ENCODE peak calls at places on chromosome 1, in eight cellular contexts. One of them, this sample, is unnamed.

GRCh38 chr1:226110249-226111108 is 48.0 kb downstream of the H3-3A start:
- DNase-seq in GM12892: peak
- DNase-seq in NCI-H774: peak
- DNase-seq in activated CD4-positive, CD25-positive, alpha-beta regulatory T cell treated with anti-CD3 and anti-CD28 coated beads, Interleukin-2, amount 50 U/mL, for 72 hours: peak
- DNase-seq in NCI-H2029 treated with DMSO at 0.1 percent for 48 hours: no peak
- DNase-seq in activated CD4-positive, alpha-beta T cell treated with anti-CD3 and anti-CD28 coated beads, Interleukin-2, amount 10 ng/mL, durations not matched to agents 7 days and 5 days: peak
- DNase-seq in sciatic nerve: peak
- DNase-seq in H4: peak
- DNase-seq in this sample: peak

GRCh38 chr1:113307771-113308451 is 82.4 kb upstream of the MAGI3 start:
- DNase-seq in sciatic nerve: no peak
- DNase-seq in activated CD4-positive, CD25-positive, alpha-beta regulatory T cell treated with anti-CD3 and anti-CD28 coated beads, Interleukin-2, amount 50 U/mL, for 72 hours: no peak
- DNase-seq in H4: peak
- DNase-seq in GM12892: no peak
- DNase-seq in NCI-H2029 treated with DMSO at 0.1 percent for 48 hours: no peak
- DNase-seq in activated CD4-positive, alpha-beta T cell treated with anti-CD3 and anti-CD28 coated beads, Interleukin-2, amount 10 ng/mL, durations not matched to agents 7 days and 5 days: no peak
- DNase-seq in NCI-H774: no peak
- DNase-seq in this sample: peak

GRCh38 chr1:56456426-56457101 is 122.8 kb downstream of the PLPP3 start:
- DNase-seq in NCI-H2029 treated with DMSO at 0.1 percent for 48 hours: no peak
- DNase-seq in H4: no peak
- DNase-seq in activated CD4-positive, CD25-positive, alpha-beta regulatory T cell treated with anti-CD3 and anti-CD28 coated beads, Interleukin-2, amount 50 U/mL, for 72 hours: no peak
- DNase-seq in activated CD4-positive, alpha-beta T cell treated with anti-CD3 and anti-CD28 coated beads, Interleukin-2, amount 10 ng/mL, durations not matched to agents 7 days and 5 days: no peak
- DNase-seq in GM12892: no peak
- DNase-seq in NCI-H774: no peak
- DNase-seq in sciatic nerve: no peak
- DNase-seq in this sample: peak

GRCh38 chr1:207713529-207713928 is 38.3 kb upstream of the CD46 start:
- DNase-seq in NCI-H774: no peak
- DNase-seq in H4: no peak
- DNase-seq in sciatic nerve: no peak
- DNase-seq in NCI-H2029 treated with DMSO at 0.1 percent for 48 hours: no peak
- DNase-seq in activated CD4-positive, CD25-positive, alpha-beta regulatory T cell treated with anti-CD3 and anti-CD28 coated beads, Interleukin-2, amount 50 U/mL, for 72 hours: no peak
- DNase-seq in GM12892: no peak
- DNase-seq in activated CD4-positive, alpha-beta T cell treated with anti-CD3 and anti-CD28 coated beads, Interleukin-2, amount 10 ng/mL, durations not matched to agents 7 days and 5 days: peak
- DNase-seq in this sample: no peak

GRCh38 chr1:229844675-229845074 is 218.6 kb downstream of the URB2 start:
- DNase-seq in sciatic nerve: no peak
- DNase-seq in H4: no peak
- DNase-seq in activated CD4-positive, alpha-beta T cell treated with anti-CD3 and anti-CD28 coated beads, Interleukin-2, amount 10 ng/mL, durations not matched to agents 7 days and 5 days: no peak
- DNase-seq in NCI-H2029 treated with DMSO at 0.1 percent for 48 hours: peak
- DNase-seq in activated CD4-positive, CD25-positive, alpha-beta regulatory T cell treated with anti-CD3 and anti-CD28 coated beads, Interleukin-2, amount 50 U/mL, for 72 hours: no peak
- DNase-seq in NCI-H774: peak
- DNase-seq in GM12892: no peak
- DNase-seq in this sample: no peak

GRCh38 chr1:208118306-208118705 is 125.9 kb downstream of the PLXNA2 start:
- DNase-seq in H4: no peak
- DNase-seq in sciatic nerve: no peak
- DNase-seq in NCI-H2029 treated with DMSO at 0.1 percent for 48 hours: no peak
- DNase-seq in activated CD4-positive, CD25-positive, alpha-beta regulatory T cell treated with anti-CD3 and anti-CD28 coated beads, Interleukin-2, amount 50 U/mL, for 72 hours: no peak
- DNase-seq in NCI-H774: no peak
- DNase-seq in GM12892: no peak
- DNase-seq in activated CD4-positive, alpha-beta T cell treated with anti-CD3 and anti-CD28 coated beads, Interleukin-2, amount 10 ng/mL, durations not matched to agents 7 days and 5 days: no peak
- DNase-seq in this sample: no peak

GRCh38 chr1:66532798-66533783 is 862 bp upstream of the SGIP1 start:
- DNase-seq in NCI-H774: no peak
- DNase-seq in activated CD4-positive, alpha-beta T cell treated with anti-CD3 and anti-CD28 coated beads, Interleukin-2, amount 10 ng/mL, durations not matched to agents 7 days and 5 days: no peak
- DNase-seq in NCI-H2029 treated with DMSO at 0.1 percent for 48 hours: no peak
- DNase-seq in sciatic nerve: no peak
- DNase-seq in activated CD4-positive, CD25-positive, alpha-beta regulatory T cell treated with anti-CD3 and anti-CD28 coated beads, Interleukin-2, amount 50 U/mL, for 72 hours: no peak
- DNase-seq in GM12892: no peak
- DNase-seq in H4: no peak
- DNase-seq in this sample: peak

GRCh38 chr1:225746361-225747179 is 31.1 kb upstream of the SRP9 start:
- DNase-seq in H4: peak
- DNase-seq in GM12892: no peak
- DNase-seq in NCI-H774: peak
- DNase-seq in sciatic nerve: peak
- DNase-seq in NCI-H2029 treated with DMSO at 0.1 percent for 48 hours: peak
- DNase-seq in activated CD4-positive, CD25-positive, alpha-beta regulatory T cell treated with anti-CD3 and anti-CD28 coated beads, Interleukin-2, amount 50 U/mL, for 72 hours: no peak
- DNase-seq in activated CD4-positive, alpha-beta T cell treated with anti-CD3 and anti-CD28 coated beads, Interleukin-2, amount 10 ng/mL, durations not matched to agents 7 days and 5 days: no peak
- DNase-seq in this sample: peak

GRCh38 chr1:235473808-235474207 is 30.4 kb downstream of the B3GALNT2 start:
- DNase-seq in activated CD4-positive, alpha-beta T cell treated with anti-CD3 and anti-CD28 coated beads, Interleukin-2, amount 10 ng/mL, durations not matched to agents 7 days and 5 days: no peak
- DNase-seq in sciatic nerve: no peak
- DNase-seq in NCI-H774: no peak
- DNase-seq in GM12892: no peak
- DNase-seq in activated CD4-positive, CD25-positive, alpha-beta regulatory T cell treated with anti-CD3 and anti-CD28 coated beads, Interleukin-2, amount 50 U/mL, for 72 hours: no peak
- DNase-seq in H4: no peak
- DNase-seq in NCI-H2029 treated with DMSO at 0.1 percent for 48 hours: no peak
- DNase-seq in this sample: no peak

GRCh38 chr1:88736633-88737248 is 52.7 kb downstream of the PKN2 start:
- DNase-seq in activated CD4-positive, CD25-positive, alpha-beta regulatory T cell treated with anti-CD3 and anti-CD28 coated beads, Interleukin-2, amount 50 U/mL, for 72 hours: no peak
- DNase-seq in sciatic nerve: no peak
- DNase-seq in NCI-H2029 treated with DMSO at 0.1 percent for 48 hours: no peak
- DNase-seq in activated CD4-positive, alpha-beta T cell treated with anti-CD3 and anti-CD28 coated beads, Interleukin-2, amount 10 ng/mL, durations not matched to agents 7 days and 5 days: peak
- DNase-seq in NCI-H774: no peak
- DNase-seq in H4: peak
- DNase-seq in GM12892: no peak
- DNase-seq in this sample: peak

GRCh38 chr1:151399890-151400235 is 490 bp downstream of the PSMB4 start:
- DNase-seq in NCI-H774: no peak
- DNase-seq in GM12892: no peak
- DNase-seq in activated CD4-positive, alpha-beta T cell treated with anti-CD3 and anti-CD28 coated beads, Interleukin-2, amount 10 ng/mL, durations not matched to agents 7 days and 5 days: peak
- DNase-seq in sciatic nerve: no peak
- DNase-seq in NCI-H2029 treated with DMSO at 0.1 percent for 48 hours: no peak
- DNase-seq in H4: no peak
- DNase-seq in activated CD4-positive, CD25-positive, alpha-beta regulatory T cell treated with anti-CD3 and anti-CD28 coated beads, Interleukin-2, amount 50 U/mL, for 72 hours: no peak
- DNase-seq in this sample: peak

GRCh38 chr1:7558041-7558461 is 213.0 kb upstream of the VAMP3 start:
- DNase-seq in H4: no peak
- DNase-seq in GM12892: no peak
- DNase-seq in activated CD4-positive, alpha-beta T cell treated with anti-CD3 and anti-CD28 coated beads, Interleukin-2, amount 10 ng/mL, durations not matched to agents 7 days and 5 days: no peak
- DNase-seq in NCI-H2029 treated with DMSO at 0.1 percent for 48 hours: no peak
- DNase-seq in NCI-H774: no peak
- DNase-seq in activated CD4-positive, CD25-positive, alpha-beta regulatory T cell treated with anti-CD3 and anti-CD28 coated beads, Interleukin-2, amount 50 U/mL, for 72 hours: no peak
- DNase-seq in sciatic nerve: no peak
- DNase-seq in this sample: peak

GRCh38 chr1:94396356-94396755 is 21.8 kb upstream of the ABCD3 start:
- DNase-seq in NCI-H774: no peak
- DNase-seq in GM12892: no peak
- DNase-seq in H4: no peak
- DNase-seq in activated CD4-positive, CD25-positive, alpha-beta regulatory T cell treated with anti-CD3 and anti-CD28 coated beads, Interleukin-2, amount 50 U/mL, for 72 hours: no peak
- DNase-seq in NCI-H2029 treated with DMSO at 0.1 percent for 48 hours: no peak
- DNase-seq in sciatic nerve: no peak
- DNase-seq in activated CD4-positive, alpha-beta T cell treated with anti-CD3 and anti-CD28 coated beads, Interleukin-2, amount 10 ng/mL, durations not matched to agents 7 days and 5 days: no peak
- DNase-seq in this sample: peak

GRCh38 chr1:231072054-231072453 is 32.0 kb upstream of the FAM89A start:
- DNase-seq in NCI-H774: no peak
- DNase-seq in activated CD4-positive, alpha-beta T cell treated with anti-CD3 and anti-CD28 coated beads, Interleukin-2, amount 10 ng/mL, durations not matched to agents 7 days and 5 days: no peak
- DNase-seq in sciatic nerve: no peak
- DNase-seq in NCI-H2029 treated with DMSO at 0.1 percent for 48 hours: no peak
- DNase-seq in GM12892: no peak
- DNase-seq in H4: no peak
- DNase-seq in activated CD4-positive, CD25-positive, alpha-beta regulatory T cell treated with anti-CD3 and anti-CD28 coated beads, Interleukin-2, amount 50 U/mL, for 72 hours: no peak
- DNase-seq in this sample: no peak

GRCh38 chr1:110176299-110176956 is 26.1 kb downstream of the SLC6A17 start:
- DNase-seq in activated CD4-positive, alpha-beta T cell treated with anti-CD3 and anti-CD28 coated beads, Interleukin-2, amount 10 ng/mL, durations not matched to agents 7 days and 5 days: no peak
- DNase-seq in activated CD4-positive, CD25-positive, alpha-beta regulatory T cell treated with anti-CD3 and anti-CD28 coated beads, Interleukin-2, amount 50 U/mL, for 72 hours: no peak
- DNase-seq in sciatic nerve: peak
- DNase-seq in NCI-H774: peak
- DNase-seq in NCI-H2029 treated with DMSO at 0.1 percent for 48 hours: peak
- DNase-seq in H4: no peak
- DNase-seq in GM12892: no peak
- DNase-seq in this sample: no peak

GRCh38 chr1:43572084-43572483 is 41.4 kb downstream of the PTPRF start:
- DNase-seq in activated CD4-positive, alpha-beta T cell treated with anti-CD3 and anti-CD28 coated beads, Interleukin-2, amount 10 ng/mL, durations not matched to agents 7 days and 5 days: no peak
- DNase-seq in NCI-H774: no peak
- DNase-seq in activated CD4-positive, CD25-positive, alpha-beta regulatory T cell treated with anti-CD3 and anti-CD28 coated beads, Interleukin-2, amount 50 U/mL, for 72 hours: no peak
- DNase-seq in GM12892: no peak
- DNase-seq in NCI-H2029 treated with DMSO at 0.1 percent for 48 hours: no peak
- DNase-seq in H4: no peak
- DNase-seq in sciatic nerve: no peak
- DNase-seq in this sample: no peak

GRCh38 chr1:46599044-46599970 is 4.8 kb downstream of the MKNK1 start:
- DNase-seq in GM12892: no peak
- DNase-seq in NCI-H774: no peak
- DNase-seq in activated CD4-positive, alpha-beta T cell treated with anti-CD3 and anti-CD28 coated beads, Interleukin-2, amount 10 ng/mL, durations not matched to agents 7 days and 5 days: no peak
- DNase-seq in H4: no peak
- DNase-seq in activated CD4-positive, CD25-positive, alpha-beta regulatory T cell treated with anti-CD3 and anti-CD28 coated beads, Interleukin-2, amount 50 U/mL, for 72 hours: no peak
- DNase-seq in sciatic nerve: no peak
- DNase-seq in NCI-H2029 treated with DMSO at 0.1 percent for 48 hours: no peak
- DNase-seq in this sample: no peak

GRCh38 chr1:99919221-99919620 is 50.6 kb upstream of the SLC35A3 start:
- DNase-seq in NCI-H2029 treated with DMSO at 0.1 percent for 48 hours: no peak
- DNase-seq in H4: no peak
- DNase-seq in activated CD4-positive, alpha-beta T cell treated with anti-CD3 and anti-CD28 coated beads, Interleukin-2, amount 10 ng/mL, durations not matched to agents 7 days and 5 days: no peak
- DNase-seq in NCI-H774: no peak
- DNase-seq in sciatic nerve: no peak
- DNase-seq in activated CD4-positive, CD25-positive, alpha-beta regulatory T cell treated with anti-CD3 and anti-CD28 coated beads, Interleukin-2, amount 50 U/mL, for 72 hours: no peak
- DNase-seq in GM12892: no peak
- DNase-seq in this sample: no peak

GRCh38 chr1:240486596-240486995 is 125.4 kb downstream of the GREM2 start:
- DNase-seq in GM12892: no peak
- DNase-seq in NCI-H2029 treated with DMSO at 0.1 percent for 48 hours: no peak
- DNase-seq in H4: no peak
- DNase-seq in activated CD4-positive, alpha-beta T cell treated with anti-CD3 and anti-CD28 coated beads, Interleukin-2, amount 10 ng/mL, durations not matched to agents 7 days and 5 days: no peak
- DNase-seq in activated CD4-positive, CD25-positive, alpha-beta regulatory T cell treated with anti-CD3 and anti-CD28 coated beads, Interleukin-2, amount 50 U/mL, for 72 hours: no peak
- DNase-seq in sciatic nerve: no peak
- DNase-seq in NCI-H774: no peak
- DNase-seq in this sample: no peak

GRCh38 chr1:227428803-227429202 is 110.5 kb upstream of the CDC42BPA start:
- DNase-seq in H4: peak
- DNase-seq in activated CD4-positive, alpha-beta T cell treated with anti-CD3 and anti-CD28 coated beads, Interleukin-2, amount 10 ng/mL, durations not matched to agents 7 days and 5 days: no peak
- DNase-seq in NCI-H774: no peak
- DNase-seq in sciatic nerve: no peak
- DNase-seq in activated CD4-positive, CD25-positive, alpha-beta regulatory T cell treated with anti-CD3 and anti-CD28 coated beads, Interleukin-2, amount 50 U/mL, for 72 hours: no peak
- DNase-seq in NCI-H2029 treated with DMSO at 0.1 percent for 48 hours: peak
- DNase-seq in GM12892: no peak
- DNase-seq in this sample: no peak

GRCh38 chr1:200302893-200303250 is 107.0 kb downstream of the ZNF281 start:
- DNase-seq in activated CD4-positive, CD25-positive, alpha-beta regulatory T cell treated with anti-CD3 and anti-CD28 coated beads, Interleukin-2, amount 50 U/mL, for 72 hours: no peak
- DNase-seq in NCI-H774: peak
- DNase-seq in sciatic nerve: no peak
- DNase-seq in NCI-H2029 treated with DMSO at 0.1 percent for 48 hours: no peak
- DNase-seq in H4: no peak
- DNase-seq in activated CD4-positive, alpha-beta T cell treated with anti-CD3 and anti-CD28 coated beads, Interleukin-2, amount 10 ng/mL, durations not matched to agents 7 days and 5 days: no peak
- DNase-seq in GM12892: no peak
- DNase-seq in this sample: peak

GRCh38 chr1:85626818-85627217 is 46.3 kb downstream of the CCN1 start:
- DNase-seq in NCI-H774: no peak
- DNase-seq in NCI-H2029 treated with DMSO at 0.1 percent for 48 hours: no peak
- DNase-seq in H4: no peak
- DNase-seq in sciatic nerve: no peak
- DNase-seq in activated CD4-positive, alpha-beta T cell treated with anti-CD3 and anti-CD28 coated beads, Interleukin-2, amount 10 ng/mL, durations not matched to agents 7 days and 5 days: no peak
- DNase-seq in activated CD4-positive, CD25-positive, alpha-beta regulatory T cell treated with anti-CD3 and anti-CD28 coated beads, Interleukin-2, amount 50 U/mL, for 72 hours: no peak
- DNase-seq in GM12892: no peak
- DNase-seq in this sample: no peak

GRCh38 chr1:66033781-66034180 is 241.1 kb downstream of the PDE4B start:
- DNase-seq in sciatic nerve: no peak
- DNase-seq in activated CD4-positive, CD25-positive, alpha-beta regulatory T cell treated with anti-CD3 and anti-CD28 coated beads, Interleukin-2, amount 50 U/mL, for 72 hours: no peak
- DNase-seq in GM12892: no peak
- DNase-seq in NCI-H2029 treated with DMSO at 0.1 percent for 48 hours: no peak
- DNase-seq in NCI-H774: no peak
- DNase-seq in H4: no peak
- DNase-seq in activated CD4-positive, alpha-beta T cell treated with anti-CD3 and anti-CD28 coated beads, Interleukin-2, amount 10 ng/mL, durations not matched to agents 7 days and 5 days: no peak
- DNase-seq in this sample: no peak

GRCh38 chr1:217067642-217068041 is 344.4 kb upstream of the ESRRG start:
- DNase-seq in GM12892: no peak
- DNase-seq in activated CD4-positive, CD25-positive, alpha-beta regulatory T cell treated with anti-CD3 and anti-CD28 coated beads, Interleukin-2, amount 50 U/mL, for 72 hours: no peak
- DNase-seq in sciatic nerve: no peak
- DNase-seq in activated CD4-positive, alpha-beta T cell treated with anti-CD3 and anti-CD28 coated beads, Interleukin-2, amount 10 ng/mL, durations not matched to agents 7 days and 5 days: no peak
- DNase-seq in NCI-H774: no peak
- DNase-seq in H4: no peak
- DNase-seq in NCI-H2029 treated with DMSO at 0.1 percent for 48 hours: no peak
- DNase-seq in this sample: no peak

GRCh38 chr1:115217150-115218033 is 120.7 kb downstream of the NGF start:
- DNase-seq in sciatic nerve: no peak
- DNase-seq in NCI-H774: no peak
- DNase-seq in H4: no peak
- DNase-seq in activated CD4-positive, CD25-positive, alpha-beta regulatory T cell treated with anti-CD3 and anti-CD28 coated beads, Interleukin-2, amount 50 U/mL, for 72 hours: no peak
- DNase-seq in NCI-H2029 treated with DMSO at 0.1 percent for 48 hours: no peak
- DNase-seq in activated CD4-positive, alpha-beta T cell treated with anti-CD3 and anti-CD28 coated beads, Interleukin-2, amount 10 ng/mL, durations not matched to agents 7 days and 5 days: no peak
- DNase-seq in GM12892: no peak
- DNase-seq in this sample: peak

GRCh38 chr1:231390071-231390470 is 32.0 kb downstream of the EGLN1 start:
- DNase-seq in GM12892: no peak
- DNase-seq in activated CD4-positive, alpha-beta T cell treated with anti-CD3 and anti-CD28 coated beads, Interleukin-2, amount 10 ng/mL, durations not matched to agents 7 days and 5 days: no peak
- DNase-seq in NCI-H774: no peak
- DNase-seq in NCI-H2029 treated with DMSO at 0.1 percent for 48 hours: no peak
- DNase-seq in activated CD4-positive, CD25-positive, alpha-beta regulatory T cell treated with anti-CD3 and anti-CD28 coated beads, Interleukin-2, amount 50 U/mL, for 72 hours: no peak
- DNase-seq in sciatic nerve: no peak
- DNase-seq in H4: no peak
- DNase-seq in this sample: no peak

GRCh38 chr1:177589166-177589565 is 380.7 kb downstream of the SEC16B start:
- DNase-seq in sciatic nerve: no peak
- DNase-seq in NCI-H774: peak
- DNase-seq in activated CD4-positive, CD25-positive, alpha-beta regulatory T cell treated with anti-CD3 and anti-CD28 coated beads, Interleukin-2, amount 50 U/mL, for 72 hours: no peak
- DNase-seq in NCI-H2029 treated with DMSO at 0.1 percent for 48 hours: peak
- DNase-seq in H4: no peak
- DNase-seq in activated CD4-positive, alpha-beta T cell treated with anti-CD3 and anti-CD28 coated beads, Interleukin-2, amount 10 ng/mL, durations not matched to agents 7 days and 5 days: no peak
- DNase-seq in GM12892: no peak
- DNase-seq in this sample: no peak

This sample was measured in mesendoderm.